ENCODE peak calls at places on chromosomes 7 and 10, in eight cellular contexts. Z is HCT116, O is lung, Q is coronary artery, N is GM06990, P is cardiac muscle cell, F is astrocyte of the cerebellum, A is A549. V is an unnamed sample.

GRCh38 chr10:46069771-46070463 is 23.8 kb upstream of the MSMB start:
- DNase-seq in F (no peak), Z (no peak), Q (no peak), A (no peak), O (no peak), N (no peak), P (no peak), V (no peak)

GRCh38 chr10:91298224-91298862 is 77.9 kb downstream of the PCGF5 start:
- DNase-seq in Z (peak), A (peak), O (peak), P (peak), Q (no peak), F (peak), N (peak), V (peak)

GRCh38 chr7:39085590-39086049 is 107.9 kb downstream of the POU6F2 start:
- DNase-seq in O (no peak), F (no peak), Z (no peak), P (peak), A (no peak), N (no peak), Q (no peak), V (no peak)

GRCh38 chr10:89348458-89348857 is 20.7 kb downstream of the IFIT3 start:
- DNase-seq in Q (no peak), Z (no peak), F (no peak), P (no peak), N (no peak), O (no peak), A (no peak), V (no peak)

GRCh38 chr10:34186740-34187139 is 628.4 kb downstream of the PARD3 start:
- DNase-seq in O (no peak), F (no peak), N (no peak), Z (no peak), A (no peak), Q (no peak), P (no peak), V (no peak)

GRCh38 chr7:82284936-82285519 is 158.5 kb downstream of the CACNA2D1 start:
- DNase-seq in A (no peak), Q (no peak), Z (no peak), P (no peak), F (peak), N (no peak), O (no peak), V (no peak)

GRCh38 chr7:140656548-140657515 is 15.9 kb upstream of the ADCK2 start:
- DNase-seq in N (peak), F (no peak), A (no peak), P (peak), Z (no peak), O (peak), Q (no peak), V (no peak)

GRCh38 chr7:30679664-30680063 is 2.6 kb downstream of the CRHR2 start:
- DNase-seq in P (no peak), O (no peak), Z (no peak), N (no peak), A (no peak), Q (no peak), F (no peak), V (no peak)

GRCh38 chr10:103636996-103637395 is 143.5 kb downstream of the NEURL1 start:
- DNase-seq in Z (no peak), P (no peak), A (no peak), F (no peak), O (no peak), N (no peak), Q (no peak), V (no peak)

GRCh38 chr7:52053525-52053924 is 736.9 kb upstream of the COBL start:
- DNase-seq in F (no peak), Z (no peak), N (no peak), A (no peak), P (no peak), Q (no peak), O (no peak), V (no peak)

GRCh38 chr10:69759641-69760040 is 42.1 kb upstream of the COL13A1 start:
- DNase-seq in F (no peak), Z (no peak), P (no peak), N (no peak), O (no peak), Q (no peak), A (no peak), V (no peak)

GRCh38 chr10:110311357-110311949 is 6.7 kb upstream of the SMNDC1 start:
- DNase-seq in A (peak), Z (peak), P (peak), O (peak), F (no peak), Q (no peak), N (no peak), V (no peak)

GRCh38 chr7:43443380-43443779 is 139.5 kb upstream of the STK17A start:
- DNase-seq in F (no peak), O (no peak), Q (no peak), N (no peak), Z (no peak), P (peak), A (no peak), V (no peak)

GRCh38 chr10:7579681-7580080 is 87.1 kb downstream of the ITIH5 start:
- DNase-seq in O (no peak), Z (no peak), Q (peak), F (no peak), N (no peak), A (no peak), P (no peak), V (no peak)

GRCh38 chr7:100673942-100674431 is 447 bp downstream of the GNB2 start:
- DNase-seq in P (no peak), Q (no peak), A (no peak), N (peak), O (peak), Z (no peak), F (no peak), V (no peak)

GRCh38 chr7:77771901-77772300 is 26.3 kb downstream of the TMEM60 start:
- DNase-seq in Q (no peak), A (no peak), O (no peak), F (no peak), Z (no peak), P (no peak), N (no peak), V (no peak)

GRCh38 chr7:120860151-120860550 is 2.2 kb upstream of the TSPAN12 start:
- DNase-seq in P (no peak), Q (no peak), N (no peak), Z (no peak), F (no peak), A (no peak), O (no peak), V (no peak)

GRCh38 chr7:120856198-120856597 is 1.7 kb downstream of the TSPAN12 start:
- DNase-seq in P (no peak), F (no peak), A (no peak), Z (no peak), N (no peak), Q (no peak), O (no peak), V (no peak)

GRCh38 chr7:120856621-120857352 is 1.2 kb downstream of the TSPAN12 start:
- DNase-seq in N (peak), O (peak), Q (peak), P (peak), F (no peak), A (peak), Z (peak), V (peak)

GRCh38 chr7:120858299-120858636 is 324 bp upstream of the TSPAN12 start:
- DNase-seq in Q (no peak), N (no peak), P (no peak), F (no peak), O (no peak), Z (no peak), A (no peak), V (no peak)

GRCh38 chr7:120857558-120858298 is at the start of gene TSPAN12:
- DNase-seq in O (peak), Z (peak), Q (peak), P (peak), N (peak), A (peak), F (peak), V (no peak)
- TF ChIP-seq CTCF in O (peak), Z (peak), Q (peak), P (peak), N (peak), A (peak), F (peak), V (peak)

GRCh38 chr10:96124230-96125141 is 5.6 kb upstream of the ZNF518A start:
- DNase-seq in N (peak), Z (peak), O (peak), Q (no peak), P (peak), A (peak), F (no peak), V (no peak)

GRCh38 chr10:96130326-96130758 is 245 bp downstream of the ZNF518A start:
- DNase-seq in P (peak), A (peak), F (no peak), O (peak), Q (peak), N (peak), Z (no peak), V (peak)

GRCh38 chr10:96129387-96130325 is at the start of gene ZNF518A:
- DNase-seq in Z (peak), A (peak), Q (peak), O (peak), P (peak), N (peak), F (peak), V (peak)

GRCh38 chr10:96122824-96123223 is 7.3 kb upstream of the ZNF518A start:
- DNase-seq in Z (no peak), Q (no peak), A (no peak), O (no peak), P (no peak), N (no peak), F (no peak), V (no peak)

GRCh38 chr10:96125142-96125515 is 5.0 kb upstream of the ZNF518A start:
- DNase-seq in N (no peak), Q (no peak), A (no peak), Z (no peak), F (no peak), P (peak), O (no peak), V (no peak)
- H3K4me3 ChIP-seq in N (no peak), Q (no peak), A (peak), Z (peak), F (no peak), P (peak), O (no peak), V (no peak)

GRCh38 chr7:128889121-128889520 is 21.4 kb downstream of the KCP start:
- DNase-seq in Z (no peak), O (no peak), A (no peak), P (no peak), F (no peak), Q (no peak), N (no peak), V (no peak)

GRCh38 chr7:128888039-128888755 is 22.3 kb downstream of the KCP start:
- DNase-seq in O (no peak), Q (no peak), P (no peak), A (no peak), N (no peak), Z (no peak), F (no peak), V (no peak)

GRCh38 chr7:128888756-128889095 is 21.8 kb downstream of the KCP start:
- DNase-seq in F (no peak), A (no peak), O (no peak), P (no peak), N (no peak), Z (no peak), Q (no peak), V (no peak)

GRCh38 chr7:128886391-128887168 is 23.9 kb downstream of the ATP6V1F start:
- DNase-seq in P (no peak), N (no peak), Z (no peak), Q (no peak), A (no peak), O (no peak), F (no peak), V (no peak)

DNA sequence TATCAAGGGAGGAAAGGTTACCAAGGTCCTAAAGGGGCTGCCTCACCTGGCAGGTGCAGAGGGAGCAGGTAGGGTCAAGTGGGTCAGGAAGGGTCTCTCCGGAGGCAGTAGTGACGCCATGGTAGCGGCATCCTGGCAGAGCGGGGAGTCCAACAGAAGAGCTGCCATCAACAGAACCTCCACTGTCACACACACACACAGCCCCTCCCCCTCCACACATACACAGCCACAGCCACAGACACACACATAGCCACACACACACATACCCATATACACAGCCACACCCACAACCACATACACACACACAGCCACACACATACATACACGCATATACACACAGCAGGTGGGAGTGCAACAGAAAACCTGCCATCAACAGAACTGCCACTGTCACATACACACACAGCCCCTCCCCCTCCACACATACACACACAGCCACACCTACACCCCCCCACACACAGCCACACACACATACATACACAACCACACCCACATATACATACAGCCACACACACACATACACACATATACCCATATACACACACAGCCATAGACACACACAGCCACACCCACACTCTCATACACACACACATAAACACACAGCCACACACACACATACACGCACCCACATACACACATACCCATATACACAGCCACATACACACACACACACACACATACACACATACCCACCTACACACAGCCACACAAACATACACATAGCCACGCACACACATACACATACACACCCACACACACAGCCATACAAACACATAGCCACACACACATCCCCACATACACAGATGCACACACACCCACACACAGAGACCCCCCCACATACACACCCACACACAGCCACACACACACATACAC is 23.1 kb downstream of the KCP start:
- DNase-seq in A (no peak), O (no peak), Z (no peak), Q (no peak), P (no peak), F (no peak), N (no peak), V (no peak)
- TF ChIP-seq CTCF in A (no peak), O (no peak), Z (no peak), Q (no peak), P (no peak), F (no peak), N (no peak), V (no peak)

DNA sequence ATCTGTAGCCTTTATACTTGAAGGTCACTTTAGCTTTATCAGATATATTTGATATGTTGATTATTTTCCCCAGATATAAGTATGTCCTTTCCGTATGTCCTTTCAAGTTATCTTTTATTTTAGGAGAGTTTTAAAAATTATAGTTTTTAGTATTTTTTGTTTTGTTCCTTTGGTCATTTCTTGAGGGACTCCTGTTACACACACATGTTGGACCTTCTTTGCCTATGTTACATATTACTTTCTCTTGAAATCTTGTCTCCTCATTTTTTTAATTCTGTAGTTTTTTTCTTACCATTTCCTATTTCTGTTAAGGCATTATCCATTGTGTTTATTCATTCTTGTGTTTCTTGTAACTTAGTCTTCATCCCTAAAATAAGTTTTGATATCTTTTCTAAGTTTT is 23.9 kb downstream of the GLCCI1 start:
- DNase-seq in F (no peak), A (no peak), O (no peak), P (no peak), N (no peak), Q (no peak), Z (no peak), V (no peak)
- H3K4me3 ChIP-seq in F (no peak), A (no peak), O (no peak), P (no peak), N (no peak), Q (no peak), Z (no peak), V (no peak)

GRCh38 chr10:75019360-75019759 is 92.1 kb upstream of the SAMD8 start:
- DNase-seq in A (no peak), N (no peak), Q (no peak), O (no peak), P (peak), F (peak), Z (no peak), V (no peak)
- TF ChIP-seq CTCF in A (peak), N (peak), Q (no peak), O (peak), P (peak), F (no peak), Z (peak), V (peak)

DNA sequence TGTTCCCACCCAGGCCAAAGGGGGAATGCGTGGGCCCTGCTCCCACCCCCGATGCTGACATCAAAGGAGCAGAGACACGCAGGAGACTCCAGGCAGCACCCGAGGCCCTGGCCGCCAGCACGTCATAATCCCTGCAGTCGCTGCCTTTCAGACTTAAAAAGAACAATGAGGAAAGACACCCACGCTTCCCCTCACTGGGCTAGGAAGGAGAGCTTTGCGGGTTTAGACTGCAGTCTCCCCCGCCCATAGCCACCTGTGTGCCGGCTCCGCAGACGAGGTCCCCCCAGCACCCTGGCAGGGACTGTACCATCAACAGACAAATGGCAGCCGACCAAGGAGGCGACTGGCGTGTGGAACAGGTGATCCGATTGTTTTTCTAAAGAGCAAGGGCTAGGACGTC is 1.3 kb downstream of the GRB10 start:
- DNase-seq in A (no peak), F (no peak), N (no peak), Q (no peak), P (no peak), Z (no peak), O (no peak), V (no peak)
- H3K4me3 ChIP-seq in A (no peak), F (peak), N (no peak), Q (peak), P (no peak), Z (no peak), O (no peak), V (no peak)